ENCODE peak calls at places on chromosomes 16 and 17, in nine cellular contexts. U, I, J, W, P, E, B, C and Y are unnamed samples.

GRCh38 chr17:80751460-80752368 is 207.1 kb downstream of the RPTOR start:
- DNase-seq in B (peak), J (peak), I (no peak), P (no peak), E (no peak), W (no peak), C (no peak), U (no peak), Y (no peak)

GRCh38 chr16:10080031-10080772 is 102.0 kb downstream of the GRIN2A start:
- DNase-seq in E (peak), P (peak), C (peak), B (peak), J (no peak), U (no peak), I (peak), W (no peak), Y (no peak)

GRCh38 chr16:31401436-31401835 is 8.3 kb downstream of the ITGAD start:
- DNase-seq in I (no peak), E (no peak), U (no peak), C (no peak), W (no peak), P (no peak), J (no peak), B (no peak), Y (no peak)

GRCh38 chr17:2259769-2260536 is 43.6 kb downstream of the SMG6 start:
- DNase-seq in C (no peak), E (no peak), U (peak), I (no peak), J (no peak), B (peak), W (no peak), P (no peak), Y (no peak)

GRCh38 chr17:3524024-3524423 is 33.6 kb downstream of the TRPV3 start:
- DNase-seq in P (no peak), J (no peak), B (no peak), U (no peak), E (no peak), W (no peak), C (no peak), I (no peak), Y (no peak)

GRCh38 chr17:73011016-73011486 is 81.4 kb downstream of the SLC39A11 start:
- DNase-seq in J (no peak), C (no peak), P (no peak), I (no peak), W (no peak), B (no peak), U (no peak), E (no peak), Y (no peak)

GRCh38 chr16:79463839-79464238 is 136.7 kb downstream of the MAF start:
- DNase-seq in P (no peak), J (no peak), W (no peak), B (no peak), E (no peak), I (no peak), U (no peak), C (no peak), Y (no peak)

GRCh38 chr16:47018223-47018891 is 44.9 kb upstream of the DNAJA2 start:
- DNase-seq in W (no peak), U (peak), B (peak), J (no peak), P (no peak), E (no peak), C (peak), I (no peak), Y (no peak)

GRCh38 chr16:9469512-9469911 is 378.1 kb downstream of the HAPSTR1 start:
- DNase-seq in J (no peak), P (no peak), B (no peak), E (no peak), U (no peak), W (no peak), C (peak), I (no peak), Y (no peak)

GRCh38 chr17:4897198-4897657 is 2.1 kb upstream of the C17orf107 start:
- DNase-seq in C (no peak), P (no peak), W (no peak), U (no peak), I (no peak), B (no peak), J (no peak), E (no peak), Y (no peak)